ENCODE peak calls at places on chromosomes 11 and 22, in four cellular contexts. N is K562, R is HepG2, H is GM12878. I is an unnamed sample.

GRCh38 chr11:108500721-108501120 is 2.5 kb upstream of the POGLUT3 start:
- DNase-seq in H (no peak), N (peak; percentile 13), R (peak; percentile 23), I (no peak)

GRCh38 chr11:68693484-68693882 is 9.1 kb downstream of the GAL start:
- DNase-seq in H (no peak), N (no peak), R (no peak), I (no peak)

GRCh38 chr11:126060651-126061220 is 1.9 kb downstream of the CDON start:
- DNase-seq in H (no peak), R (peak; percentile 45), N (no peak), I (no peak)

GRCh38 chr11:40306938-40307548 is 1152.4 kb downstream of the LRRC4C start:
- DNase-seq in R (peak; percentile 10), H (no peak), N (peak; percentile 28), I (peak; percentile 64)

GRCh38 chr22:29555065-29555644 is 1.6 kb upstream of the THOC5 start:
- DNase-seq in H (no peak), N (no peak), R (no peak), I (no peak)

GRCh38 chr11:73281201-73281741 is 9.1 kb downstream of the P2RY6 start:
- DNase-seq in N (no peak), R (no peak), H (no peak), I (no peak)

GRCh38 chr22:28600546-28601143 is 79.0 kb downstream of the TTC28 start:
- DNase-seq in R (peak; percentile 53), N (peak; percentile 17), H (no peak), I (peak; percentile 73)

GRCh38 chr22:27835446-27835845 is 33.9 kb upstream of the MN1 start:
- DNase-seq in H (no peak), N (no peak), R (no peak), I (no peak)

GRCh38 chr11:8870461-8871282 is 40.3 kb upstream of the AKIP1 start:
- DNase-seq in R (no peak), H (no peak), N (peak; percentile 10), I (peak; percentile 68)

GRCh38 chr22:38964989-38965388 is 7.6 kb downstream of the APOBEC3A start:
- DNase-seq in N (no peak), R (no peak), H (no peak), I (no peak)

GRCh38 chr11:18757742-18758294 is 31.8 kb upstream of the IGSF22 start:
- DNase-seq in H (no peak), N (no peak), R (no peak), I (no peak)

DNA sequence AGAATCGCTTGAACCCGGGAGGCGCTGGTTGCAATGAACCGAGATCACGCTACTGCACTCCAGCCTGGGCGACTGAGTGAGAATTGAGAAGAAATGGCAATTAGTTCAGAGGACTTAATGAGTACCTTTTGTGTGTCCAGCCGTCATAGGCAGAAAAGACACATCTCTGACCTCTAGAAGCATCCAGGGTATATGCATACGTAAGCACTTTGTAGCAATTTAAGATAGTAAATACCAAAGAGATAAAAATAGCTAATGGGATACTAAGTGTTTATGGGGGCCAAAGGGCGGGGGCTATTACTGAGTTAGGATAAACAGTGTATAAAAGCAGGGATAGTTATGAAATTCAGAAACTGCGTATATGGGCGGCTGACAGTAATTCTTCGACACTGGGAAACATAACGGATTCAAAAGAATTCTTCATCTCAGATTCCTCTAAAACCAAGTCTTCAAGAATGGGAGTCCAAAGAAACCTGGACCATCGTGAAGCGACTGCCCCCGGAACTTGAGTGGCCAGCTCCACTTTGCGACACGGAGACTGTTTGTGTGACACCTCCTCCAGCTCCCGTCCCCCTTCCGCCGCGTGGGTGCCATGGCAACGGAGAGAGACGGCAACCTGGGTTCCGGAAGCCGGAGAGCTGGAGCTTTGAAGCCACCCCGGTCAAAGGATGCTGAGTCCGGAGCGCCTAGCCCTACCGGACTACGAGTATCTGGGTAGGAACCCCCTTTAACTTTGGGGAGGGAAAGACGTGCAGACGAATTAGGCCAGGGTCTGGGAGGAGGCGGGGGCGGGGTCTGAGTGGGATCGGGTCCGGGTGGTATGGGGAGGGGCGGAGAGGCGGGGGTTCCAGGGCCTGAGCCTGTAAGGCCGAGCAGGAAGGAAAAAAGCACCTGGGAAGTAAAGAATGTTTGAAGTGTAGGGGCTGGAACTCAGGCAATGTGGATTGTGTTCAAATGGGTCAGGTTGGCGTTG is at the start of gene CSTPP1:
- DNase-seq in H (peak; percentile 77), R (peak; percentile 88), N (peak; percentile 98), I (peak; percentile 84)
- TF ChIP-seq POLR2AphosphoS5 in H (peak; percentile 25), R (peak; percentile 44), N (peak; percentile 28), I (peak; percentile 77)

GRCh38 chr11:35145249-35145648 is 6.3 kb downstream of the CD44 start:
- DNase-seq in H (peak; percentile 86), N (peak; percentile 30), R (no peak), I (no peak)
- TF ChIP-seq MYC in H (no peak), N (no peak), R (no peak), I (no peak)

GRCh38 chr22:44142421-44143116 is 38.2 kb upstream of the PARVG start:
- DNase-seq in N (no peak), H (no peak), R (no peak), I (no peak)
- TF ChIP-seq POLR2AphosphoS5 in N (no peak), H (no peak), R (no peak), I (no peak)

DNA sequence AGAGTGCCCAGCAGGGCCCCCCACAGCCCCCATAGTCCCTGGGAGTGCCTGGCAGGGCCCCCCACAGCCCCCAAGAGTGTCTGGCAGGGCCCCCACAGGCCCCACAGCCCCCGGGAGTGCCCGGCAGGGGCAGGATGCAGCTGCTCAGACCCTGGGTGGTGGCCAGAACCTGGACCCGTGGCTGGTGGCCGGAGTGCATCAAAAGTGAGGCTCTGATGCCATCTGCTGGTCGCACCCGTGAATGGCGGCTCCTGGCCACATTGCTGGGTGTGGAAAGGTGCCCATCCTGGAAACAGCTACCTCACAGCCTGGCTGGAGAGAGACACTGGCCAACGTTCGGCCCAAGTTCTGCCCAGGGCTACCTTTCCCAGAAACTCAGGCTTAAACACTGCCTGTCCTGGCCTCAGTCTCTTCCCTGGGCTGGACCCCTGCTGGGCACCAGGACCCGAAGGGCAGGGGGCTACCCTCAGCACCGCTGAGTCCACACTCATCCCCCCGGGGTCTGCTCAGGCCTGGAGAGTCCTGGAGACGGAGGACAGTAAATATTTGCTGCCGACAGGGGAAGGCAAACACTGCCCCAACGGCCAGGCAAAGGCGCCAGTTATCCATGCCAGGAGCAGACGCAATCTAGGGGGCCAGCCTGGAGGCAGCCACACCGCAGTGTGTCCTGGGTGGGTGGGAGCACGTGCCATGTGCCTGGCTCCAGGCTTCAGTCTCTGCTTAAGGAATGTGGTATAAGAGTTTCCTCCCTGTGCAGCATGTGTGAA is 4.4 kb downstream of the INS start:
- DNase-seq in N (peak; percentile 79), R (peak; percentile 42), H (no peak), I (peak; percentile 61)
- TF ChIP-seq MYC in N (no peak), R (no peak), H (no peak), I (no peak)

GRCh38 chr22:45688606-45689080 is 17.0 kb downstream of the ATXN10 start:
- DNase-seq in H (no peak), N (no peak), R (no peak), I (no peak)
- TF ChIP-seq POLR2AphosphoS5 in H (no peak), N (no peak), R (no peak), I (no peak)

DNA sequence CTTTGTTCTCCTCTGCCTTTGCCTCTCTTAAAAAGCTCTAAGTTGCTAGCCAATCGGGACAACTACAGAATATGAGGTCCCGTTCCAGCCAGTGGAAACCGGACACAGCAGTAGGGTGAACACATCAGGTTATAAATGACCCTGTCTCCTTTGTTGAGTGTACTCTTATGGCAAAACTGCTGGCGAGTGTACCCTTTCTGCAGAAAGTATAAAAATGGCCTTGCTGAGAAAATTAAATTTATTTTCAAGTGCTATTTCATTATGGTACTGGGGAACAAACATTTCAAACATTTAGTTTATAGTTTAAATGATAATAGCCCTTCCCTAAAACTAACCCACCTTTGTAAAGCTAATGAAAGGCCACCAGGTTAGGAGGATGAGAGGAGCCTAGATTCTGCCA is 6.0 kb upstream of the LGALS12 start:
- DNase-seq in R (no peak), N (no peak), H (no peak), I (no peak)
- TF ChIP-seq MYC in R (no peak), N (no peak), H (no peak), I (no peak)

DNA sequence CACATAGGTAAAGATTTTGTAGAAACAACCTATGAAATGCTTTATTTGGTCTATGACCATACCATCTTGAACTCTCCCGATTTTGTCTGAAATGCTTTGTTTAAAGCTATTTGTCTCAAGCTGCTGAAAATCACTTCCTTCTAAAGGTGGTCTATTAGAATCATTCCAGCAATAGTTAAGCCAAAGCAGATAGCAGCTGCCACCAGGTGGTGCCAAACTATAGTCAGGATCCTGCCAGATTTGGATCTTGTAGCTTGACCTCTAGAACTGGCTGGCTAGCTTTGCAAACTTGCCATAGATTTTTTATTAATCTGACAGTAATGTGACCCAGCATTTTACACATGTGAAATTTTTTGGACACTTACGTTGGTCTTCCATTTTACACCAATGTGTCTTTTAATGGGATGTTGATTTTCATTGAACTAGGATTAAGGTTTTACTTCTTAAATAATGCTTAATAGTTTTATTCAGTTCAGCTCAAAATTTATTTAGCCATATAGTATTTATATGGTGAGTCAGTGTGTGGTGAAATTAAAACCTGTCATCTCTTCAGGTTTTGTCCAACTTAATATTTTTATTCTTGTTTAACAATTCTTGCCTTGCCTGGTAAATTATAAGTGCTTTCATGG is 19.7 kb downstream of the CTR9 start:
- DNase-seq in N (peak; percentile 52), H (no peak), R (peak; percentile 33), I (peak; percentile 71)
- TF ChIP-seq POLR2AphosphoS5 in N (no peak), H (no peak), R (no peak), I (no peak)

GRCh38 chr11:62298975-62299374 is at the start of gene SCGB1D4:
- DNase-seq in N (no peak), R (no peak), H (no peak), I (no peak)

DNA sequence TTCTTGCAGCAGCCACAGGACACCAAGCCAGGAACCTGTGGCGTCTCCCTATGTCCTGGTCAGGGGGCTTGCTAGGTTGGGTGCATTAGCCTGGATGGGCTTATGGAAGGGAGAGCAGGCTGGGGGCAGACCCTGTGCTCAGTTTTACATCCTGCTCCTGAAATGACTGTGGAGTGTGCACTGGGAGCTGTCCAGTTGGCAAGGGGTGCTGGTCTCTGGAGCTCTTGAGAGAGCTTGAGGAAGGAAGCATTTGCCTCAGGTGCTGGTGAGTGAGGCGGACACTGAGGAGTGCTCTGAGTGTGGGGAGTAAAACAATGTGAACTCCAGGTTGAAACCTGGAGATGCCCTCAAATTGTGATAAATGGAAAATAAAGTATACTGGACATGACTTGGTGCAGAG is 3.4 kb downstream of the SCGB1D4 start:
- DNase-seq in N (no peak), R (peak; percentile 23), H (no peak), I (peak; percentile 45)
- TF ChIP-seq MYC in N (no peak), R (peak; percentile 20), H (no peak), I (no peak)

I was measured in endothelial cell of umbilical vein.